ENCODE peak calls at places on chromosomes 3 and 15, in ten cellular contexts. Z is psoas muscle, V is ovary, R is GM23338, P is esophagus muscularis mucosa, Y is astrocyte, T is fibroblast of lung, I is tibial nerve, J is foreskin keratinocyte, M is esophagus squamous epithelium. Q is an unnamed sample. For H3K4me1 and H3K27me3, the result is how much of the 10 kb centered on the place peaks cover.

GRCh38 chr3:47130557-47130956 is 33.4 kb downstream of the SETD2 start:
- DNase-seq in R (no peak), I (no peak), Z (no peak), Y (no peak), V (no peak), T (no peak), M (no peak), J (peak), P (no peak), Q (no peak)

GRCh38 chr3:52649461-52650210 is 36.1 kb downstream of the PBRM1 start:
- DNase-seq in I (no peak), Z (no peak), V (no peak), T (peak), R (no peak), M (no peak), P (no peak), J (peak), Y (peak), Q (no peak)

GRCh38 chr3:196502775-196503181 is 790 bp downstream of the RNF168 start:
- DNase-seq in Z (peak), M (no peak), I (peak), P (no peak), T (peak), Y (peak), V (peak), R (peak), J (peak), Q (peak)

GRCh38 chr3:66267031-66267430 is 46.2 kb downstream of the SLC25A26 start:
- DNase-seq in Y (no peak), T (no peak), V (no peak), Z (no peak), J (no peak), I (no peak), R (no peak), P (no peak), M (no peak), Q (no peak)

GRCh38 chr3:47425959-47426358 is 45.1 kb downstream of the PTPN23 start:
- DNase-seq in R (no peak), P (no peak), I (no peak), V (no peak), Y (no peak), T (no peak), M (no peak), J (no peak), Z (no peak), Q (no peak)

GRCh38 chr3:54213910-54214309 is 91.6 kb downstream of the CACNA2D3 start:
- DNase-seq in M (no peak), J (peak), T (peak), V (no peak), R (no peak), P (no peak), Z (no peak), I (no peak), Y (no peak), Q (no peak)

GRCh38 chr15:90762109-90762508 is 45.0 kb downstream of the BLM start:
- DNase-seq in R (peak), J (no peak), P (no peak), V (no peak), Y (no peak), Z (peak), M (no peak), I (peak), T (no peak), Q (peak)

GRCh38 chr3:122533931-122534334 is 19.2 kb upstream of the KPNA1 start:
- DNase-seq in V (no peak), T (peak), R (no peak), P (no peak), J (peak), Y (peak), Z (no peak), M (no peak), I (no peak), Q (no peak)

GRCh38 chr15:39792025-39792893 is 9.6 kb upstream of the FSIP1 start:
- DNase-seq in M (no peak), P (no peak), Y (no peak), Z (no peak), I (no peak), V (no peak), R (no peak), J (no peak), T (no peak), Q (no peak)

GRCh38 chr15:75037685-75038084 is 14.3 kb downstream of the PPCDC start:
- DNase-seq in M (no peak), J (no peak), Z (no peak), P (no peak), I (no peak), T (no peak), Y (no peak), V (no peak), R (no peak), Q (no peak)

GRCh38 chr15:95291878-95292472 is 1038.5 kb upstream of the NR2F2 start:
- DNase-seq in Z (no peak), M (no peak), V (no peak), J (peak), P (no peak), T (no peak), I (no peak), R (peak), Y (no peak), Q (no peak)

GRCh38 chr3:129917423-129918007 is 24.0 kb upstream of the TMCC1 start:
- DNase-seq in Y (no peak), M (no peak), P (no peak), Z (no peak), V (no peak), I (no peak), J (no peak), T (no peak), R (no peak), Q (no peak)

GRCh38 chr3:8980756-8981257 is 17.5 kb upstream of the RAD18 start:
- DNase-seq in I (no peak), J (no peak), T (no peak), R (no peak), P (peak), Z (no peak), M (no peak), Y (no peak), V (no peak), Q (no peak)

GRCh38 chr15:80744826-80745225 is 34.3 kb upstream of the CEMIP start:
- DNase-seq in V (no peak), M (no peak), Y (peak), P (no peak), Z (no peak), R (no peak), T (peak), J (no peak), I (no peak), Q (no peak)

GRCh38 chr3:4977001-4977888 is 2.0 kb upstream of the BHLHE40 start:
- DNase-seq in I (peak), V (peak), R (peak), Z (peak), J (peak), P (no peak), M (no peak), T (peak), Y (peak), Q (peak)
- H3K4me1 ChIP-seq in I (under half), V (under half), R (under half), Z (under half), J (under half), P (under half), M (half or more), T (under half), Y (under half), Q (under half)

GRCh38 chr3:50370594-50370993 is 11.3 kb upstream of the TMEM115 start:
- DNase-seq in V (no peak), R (peak), I (no peak), Z (no peak), P (no peak), T (no peak), J (no peak), Y (no peak), M (no peak), Q (no peak)
- TF ChIP-seq CTCF in V (no peak), R (peak), I (no peak), Z (no peak), P (no peak), T (peak), J (peak), Y (peak), M (no peak), Q (no peak)

GRCh38 chr3:184592411-184593200 is 31.0 kb downstream of the EPHB3 start:
- DNase-seq in P (no peak), T (peak), V (peak), J (no peak), Y (peak), Z (no peak), M (no peak), I (no peak), R (no peak), Q (no peak)

GRCh38 chr3:184588776-184589175 is 27.2 kb downstream of the EPHB3 start:
- DNase-seq in Y (no peak), I (no peak), Z (no peak), P (no peak), J (no peak), R (no peak), V (no peak), T (no peak), M (no peak), Q (no peak)

GRCh38 chr3:184591789-184592188 is 30.2 kb downstream of the EPHB3 start:
- DNase-seq in V (peak), M (no peak), T (no peak), Z (no peak), R (no peak), J (no peak), P (no peak), Y (no peak), I (no peak), Q (no peak)

GRCh38 chr3:184593201-184593922 is 31.8 kb downstream of the EPHB3 start:
- DNase-seq in I (no peak), R (no peak), Z (no peak), P (no peak), T (peak), Y (no peak), V (peak), J (no peak), M (no peak), Q (no peak)

GRCh38 chr3:184590795-184591194 is 29.2 kb downstream of the EPHB3 start:
- DNase-seq in Z (no peak), T (peak), V (peak), I (no peak), P (no peak), R (no peak), J (no peak), M (no peak), Y (peak), Q (no peak)
- H3K27me3 ChIP-seq in Z (under half), T (under half), V (under half), I (under half), P (under half), R (half or more), J (under half), M (under half), Y (under half), Q (under half)

DNA sequence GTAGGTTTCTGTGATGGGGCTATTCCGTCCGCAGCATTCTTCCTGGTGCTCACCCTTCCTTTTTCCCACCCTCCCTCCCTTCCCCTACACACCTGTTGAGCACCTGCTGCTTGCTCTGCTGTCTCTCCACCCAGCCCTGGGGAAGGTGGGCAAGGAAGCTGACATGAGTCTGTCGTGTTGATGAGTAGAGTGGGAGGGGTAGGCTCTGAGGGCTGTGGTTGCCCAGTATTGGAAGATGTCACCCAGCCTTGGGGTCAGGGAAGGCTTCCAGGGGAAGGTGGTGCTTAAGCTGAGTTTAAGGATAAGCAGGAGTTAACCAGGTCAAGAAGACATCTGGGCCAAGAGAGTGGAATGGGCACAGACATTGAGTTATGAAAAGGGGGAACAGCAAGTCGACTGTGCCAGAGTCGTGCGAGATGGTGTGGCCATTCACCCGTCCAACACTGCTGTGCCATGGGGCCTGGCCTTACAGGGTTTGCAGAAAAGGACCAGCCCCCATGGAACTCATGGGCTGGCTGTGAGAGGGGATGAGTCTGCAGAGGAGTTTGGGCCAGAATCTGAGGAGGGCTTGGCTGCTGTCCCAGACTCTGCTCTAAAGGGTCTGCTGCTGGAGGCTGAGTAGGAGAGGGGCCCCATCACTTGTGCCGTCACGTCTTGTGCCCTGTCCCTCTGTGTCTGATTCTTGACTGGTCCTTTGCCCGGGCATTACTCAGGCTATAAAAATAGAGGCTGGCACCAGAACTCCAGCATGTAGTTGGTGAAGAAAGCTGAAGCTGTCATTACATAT is 9.8 kb downstream of the PXYLP1 start:
- DNase-seq in Y (peak), T (peak), R (no peak), P (peak), Z (peak), I (no peak), M (no peak), J (no peak), V (no peak), Q (peak)
- H3K4me1 ChIP-seq in Y (under half), T (under half), R (under half), P (under half), Z (half or more), I (under half), M (under half), J (under half), V (under half), Q (under half)

GRCh38 chr3:191688756-191689433 is 227.9 kb downstream of the PYDC2 start:
- DNase-seq in V (no peak), I (no peak), M (no peak), Y (no peak), T (no peak), P (no peak), Z (no peak), R (peak), J (no peak), Q (no peak)
- TF ChIP-seq CTCF in V (no peak), I (no peak), M (no peak), Y (no peak), T (no peak), P (no peak), Z (no peak), R (no peak), J (no peak), Q (no peak)

GRCh38 chr15:37104413-37105392 is 4.4 kb upstream of the MEIS2 start:
- DNase-seq in V (no peak), P (no peak), Y (no peak), J (no peak), M (no peak), Z (no peak), R (no peak), I (no peak), T (peak), Q (no peak)
- H3K27me3 ChIP-seq in V (under half), P (under half), Y (under half), J (half or more), M (under half), Z (under half), R (half or more), I (under half), T (under half), Q (under half)

DNA sequence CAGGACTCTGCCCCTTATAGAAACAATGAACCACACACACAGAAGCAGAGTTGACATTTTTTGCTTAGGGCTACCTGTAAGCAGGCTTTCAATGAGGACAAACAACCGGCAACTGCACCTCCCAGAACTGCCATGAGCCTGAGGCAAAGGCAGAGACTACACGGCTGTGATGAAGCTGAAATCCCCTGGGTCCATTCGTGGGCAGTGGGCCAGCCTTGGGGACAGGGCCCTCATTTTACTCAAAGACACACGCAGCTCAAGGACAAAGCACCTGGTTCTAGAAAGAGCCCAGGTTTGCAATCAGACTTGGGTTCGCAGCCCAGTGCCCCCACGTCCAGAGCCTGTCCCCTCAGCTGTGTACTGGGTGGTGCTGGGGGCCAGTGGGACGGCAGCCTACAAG is 18.0 kb downstream of the FAM174B start:
- DNase-seq in Y (no peak), J (no peak), P (no peak), R (no peak), M (no peak), Z (no peak), I (no peak), T (no peak), V (no peak), Q (peak)
- H3K4me1 ChIP-seq in Y (under half), J (under half), P (under half), R (under half), M (half or more), Z (under half), I (under half), T (under half), V (under half), Q (under half)